ENCODE peak calls at places on chromosome 20, in ten cellular contexts. S is transverse colon, D is testis, X is thyroid gland, L is uterus, P is ovary, C is heart left ventricle, W is spleen, H is stomach, O is suprapubic skin. J is an unnamed sample. For H3K36me3, the result is how much of the 10 kb centered on the place peaks cover.

GRCh38 chr20:3275966-3276365 is 37.0 kb upstream of the SLC4A11 start:
- DNase-seq in H (no peak), P (no peak), O (no peak), S (no peak), X (no peak), D (no peak), C (no peak), W (no peak), L (no peak), J (no peak)

GRCh38 chr20:41081276-41081814 is 52.7 kb downstream of the TOP1 start:
- DNase-seq in P (no peak), X (no peak), S (no peak), D (no peak), W (no peak), O (no peak), H (no peak), C (no peak), L (no peak), J (no peak)

GRCh38 chr20:59787186-59787890 is 146.1 kb downstream of the SYCP2 start:
- DNase-seq in S (no peak), W (no peak), D (no peak), L (no peak), H (peak), O (peak), P (no peak), X (no peak), C (no peak), J (no peak)

GRCh38 chr20:38840053-38840893 is 34.8 kb downstream of the PPP1R16B start:
- DNase-seq in O (no peak), L (peak), C (no peak), H (no peak), W (no peak), S (no peak), D (peak), X (no peak), P (no peak), J (no peak)

GRCh38 chr20:59145926-59146800 is 17.5 kb upstream of the ZNF831 start:
- DNase-seq in P (no peak), D (peak), L (no peak), O (no peak), C (no peak), W (peak), X (no peak), S (no peak), H (no peak), J (no peak)

GRCh38 chr20:6993016-6993415 is 225.5 kb downstream of the BMP2 start:
- DNase-seq in L (no peak), D (no peak), P (no peak), X (no peak), H (no peak), C (no peak), S (no peak), O (no peak), W (no peak), J (no peak)

GRCh38 chr20:19735446-19735845 is 22.6 kb upstream of the RIN2 start:
- DNase-seq in P (peak), C (peak), L (peak), S (peak), W (no peak), D (peak), O (peak), H (peak), X (peak), J (no peak)

GRCh38 chr20:54545959-54546358 is 70.6 kb downstream of the DOK5 start:
- DNase-seq in C (no peak), H (no peak), L (no peak), W (no peak), D (no peak), X (no peak), O (no peak), S (no peak), P (no peak), J (no peak)

GRCh38 chr20:50491926-50492634 is 18.1 kb upstream of the PTPN1 start:
- DNase-seq in W (no peak), H (no peak), P (no peak), X (peak), S (peak), L (no peak), D (no peak), O (no peak), C (no peak), J (peak)

GRCh38 chr20:35985789-35986188 is 17.4 kb downstream of the CNBD2 start:
- DNase-seq in H (no peak), W (no peak), C (no peak), X (no peak), P (no peak), L (no peak), S (no peak), D (no peak), O (no peak), J (no peak)

GRCh38 chr20:8756410-8756809 is 312.5 kb upstream of the PLCB4 start:
- DNase-seq in L (no peak), P (no peak), D (no peak), H (no peak), W (no peak), X (peak), S (no peak), C (no peak), O (no peak), J (peak)

GRCh38 chr20:23508449-23508848 is 17.5 kb downstream of the CST8 start:
- DNase-seq in D (no peak), S (no peak), P (no peak), C (no peak), O (no peak), X (no peak), H (no peak), L (no peak), W (no peak), J (no peak)

GRCh38 chr20:19654906-19655305 is 103.2 kb upstream of the RIN2 start:
- DNase-seq in O (no peak), X (no peak), S (no peak), C (no peak), L (no peak), W (no peak), D (no peak), H (no peak), P (no peak), J (no peak)

GRCh38 chr20:50870572-50871161 is 60.6 kb downstream of the ADNP start:
- DNase-seq in O (no peak), S (no peak), X (peak), D (no peak), H (no peak), L (no peak), W (peak), P (peak), C (no peak), J (no peak)

GRCh38 chr20:24952376-24953203 is 3.5 kb downstream of the CST7 start:
- DNase-seq in O (no peak), L (no peak), S (no peak), D (no peak), X (no peak), H (peak), W (peak), P (no peak), C (no peak), J (no peak)

GRCh38 chr20:9214676-9215075 is 145.8 kb downstream of the PLCB4 start:
- DNase-seq in D (no peak), H (no peak), P (no peak), W (no peak), X (no peak), L (no peak), C (no peak), S (no peak), O (no peak), J (no peak)

GRCh38 chr20:1377984-1378742 is 14.7 kb downstream of the FKBP1A start:
- DNase-seq in O (no peak), X (no peak), W (no peak), C (no peak), S (no peak), H (no peak), D (no peak), P (no peak), L (no peak), J (no peak)

GRCh38 chr20:50172347-50173013 is 18.1 kb upstream of the CEBPB start:
- DNase-seq in W (peak), S (peak), D (peak), X (peak), C (peak), L (peak), O (peak), H (peak), P (peak), J (peak)

GRCh38 chr20:35319206-35320197 is 27.3 kb upstream of the FAM83C start:
- DNase-seq in L (no peak), O (no peak), D (no peak), S (no peak), X (no peak), W (no peak), H (no peak), C (no peak), P (no peak), J (no peak)

GRCh38 chr20:1964061-1964460 is 29.8 kb downstream of the PDYN start:
- DNase-seq in C (no peak), D (no peak), W (no peak), L (no peak), O (no peak), H (no peak), P (no peak), X (no peak), S (no peak), J (no peak)

GRCh38 chr20:58677808-58678207 is 14.8 kb upstream of the NPEPL1 start:
- DNase-seq in D (no peak), L (no peak), P (no peak), C (no peak), O (no peak), H (no peak), W (no peak), S (no peak), X (no peak), J (no peak)

GRCh38 chr20:23988561-23988960 is at the start of gene GGTLC1:
- DNase-seq in S (no peak), D (no peak), O (no peak), H (peak), W (peak), P (no peak), L (no peak), X (peak), C (no peak), J (no peak)

GRCh38 chr20:5871720-5872410 is 78.5 kb downstream of the TRMT6 start:
- DNase-seq in D (no peak), S (no peak), C (no peak), W (no peak), H (no peak), P (no peak), L (no peak), X (no peak), O (no peak), J (no peak)

GRCh38 chr20:62850333-62850974 is 11.2 kb downstream of the TCFL5 start:
- DNase-seq in X (no peak), W (no peak), O (no peak), S (no peak), C (no peak), L (no peak), D (no peak), H (no peak), P (no peak), J (no peak)
- H3K36me3 ChIP-seq in X (under half), W (half or more), O (under half), S (under half), C (under half), L (under half), D (under half), H (under half), P (under half), J (under half)

DNA sequence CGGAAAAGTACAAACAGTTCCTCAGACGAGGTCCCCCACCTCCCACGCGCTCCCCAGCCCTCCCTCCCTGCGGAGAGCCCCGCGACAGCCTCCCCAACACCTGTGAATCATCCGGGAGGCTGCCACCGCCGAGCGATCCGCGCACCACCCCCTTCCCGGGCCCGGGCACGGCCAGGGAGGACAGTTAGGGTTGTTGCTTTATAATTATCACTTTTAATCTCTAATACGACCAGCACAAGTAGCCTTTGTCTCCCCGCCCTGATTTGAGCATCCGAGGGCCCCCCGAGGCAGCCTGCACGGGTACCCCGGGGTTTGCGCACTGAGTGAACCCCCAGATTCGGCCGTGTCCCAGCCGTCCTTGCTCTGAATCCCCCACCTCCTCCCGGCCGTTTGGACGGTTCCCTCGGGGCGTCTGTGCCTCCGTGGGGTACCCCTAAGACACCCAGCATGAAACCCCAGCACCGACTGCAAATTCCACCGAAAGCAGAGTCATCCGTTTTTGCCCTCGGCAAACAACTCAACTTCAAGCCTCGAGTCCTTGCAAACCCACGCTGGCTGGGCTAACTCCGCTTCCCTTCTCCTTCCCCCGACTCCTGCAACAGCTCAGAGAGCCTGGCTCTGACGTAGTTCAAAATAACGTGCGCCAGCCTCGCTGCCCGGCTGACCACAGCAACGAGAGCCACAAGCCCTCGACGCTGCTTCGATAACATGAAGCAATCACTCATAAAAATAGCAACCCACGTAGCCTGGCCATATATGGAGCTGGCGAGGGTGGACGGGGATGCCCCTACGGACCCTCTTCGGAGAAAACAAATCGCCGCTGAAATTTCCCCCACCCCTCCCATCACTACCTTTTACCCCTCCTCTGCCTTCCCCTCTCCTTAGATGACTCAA is 866 bp upstream of the SNAP25 start:
- DNase-seq in L (peak), H (no peak), D (peak), X (peak), S (peak), W (no peak), P (peak), C (no peak), O (no peak), J (peak)
- TF ChIP-seq POLR2A in L (peak), H (no peak), D (no peak), X (no peak), S (no peak), W (no peak), P (peak), C (no peak), O (no peak), J (peak)

GRCh38 chr20:32990426-32990825 is 13.8 kb downstream of the SUN5 start:
- DNase-seq in L (no peak), D (no peak), S (no peak), O (no peak), W (no peak), C (no peak), X (no peak), H (no peak), P (no peak), J (no peak)
- H3K4me3 ChIP-seq in L (no peak), D (no peak), S (no peak), O (no peak), W (no peak), C (no peak), X (no peak), H (no peak), P (no peak), J (no peak)

DNA sequence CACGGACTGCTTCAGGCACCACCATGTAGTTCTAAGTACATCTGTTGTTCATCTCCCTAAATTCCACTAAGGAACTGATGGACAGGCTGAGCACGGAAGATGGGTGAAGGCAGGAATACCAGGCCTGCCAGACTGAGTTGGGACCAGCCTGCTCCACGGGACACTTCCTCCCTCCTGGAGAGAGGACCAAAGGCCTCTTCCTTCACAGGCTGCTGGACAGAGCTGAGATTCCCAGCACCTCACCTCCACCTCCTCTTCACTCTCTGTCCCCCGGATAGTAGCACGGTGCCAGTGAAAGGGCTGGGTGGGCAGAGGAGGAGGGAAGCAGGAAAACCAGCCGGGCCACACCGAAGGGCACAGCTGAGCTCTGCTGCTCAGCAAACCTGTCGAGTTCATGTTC is 22.9 kb upstream of the TCFL5 start:
- DNase-seq in C (no peak), O (no peak), X (no peak), L (no peak), D (no peak), W (no peak), P (no peak), H (no peak), S (no peak), J (no peak)
- H3K36me3 ChIP-seq in C (half or more), O (half or more), X (under half), L (under half), D (under half), W (half or more), P (under half), H (half or more), S (under half), J (under half)

GRCh38 chr20:62138204-62138543 is 5.0 kb downstream of the PSMA7 start:
- DNase-seq in W (no peak), H (no peak), C (no peak), S (no peak), P (no peak), X (no peak), D (no peak), L (no peak), O (no peak), J (no peak)
- TF ChIP-seq POLR2A in W (no peak), H (no peak), C (no peak), S (no peak), P (no peak), X (no peak), D (no peak), L (no peak), O (no peak), J (no peak)

GRCh38 chr20:32385541-32385940 is 27.4 kb downstream of the ASXL1 start:
- DNase-seq in W (no peak), D (no peak), C (no peak), O (no peak), L (no peak), X (no peak), P (no peak), S (no peak), H (no peak), J (no peak)
- H3K4me3 ChIP-seq in W (no peak), D (no peak), C (no peak), O (peak), L (no peak), X (no peak), P (no peak), S (no peak), H (no peak), J (no peak)

GRCh38 chr20:57499676-57500075 is 25.3 kb downstream of the CTCFL start:
- DNase-seq in P (no peak), H (no peak), D (no peak), C (no peak), L (no peak), O (no peak), S (no peak), W (no peak), X (no peak), J (no peak)
- H3K36me3 ChIP-seq in P (under half), H (under half), D (under half), C (under half), L (under half), O (under half), S (under half), W (under half), X (under half), J (under half)

DNA sequence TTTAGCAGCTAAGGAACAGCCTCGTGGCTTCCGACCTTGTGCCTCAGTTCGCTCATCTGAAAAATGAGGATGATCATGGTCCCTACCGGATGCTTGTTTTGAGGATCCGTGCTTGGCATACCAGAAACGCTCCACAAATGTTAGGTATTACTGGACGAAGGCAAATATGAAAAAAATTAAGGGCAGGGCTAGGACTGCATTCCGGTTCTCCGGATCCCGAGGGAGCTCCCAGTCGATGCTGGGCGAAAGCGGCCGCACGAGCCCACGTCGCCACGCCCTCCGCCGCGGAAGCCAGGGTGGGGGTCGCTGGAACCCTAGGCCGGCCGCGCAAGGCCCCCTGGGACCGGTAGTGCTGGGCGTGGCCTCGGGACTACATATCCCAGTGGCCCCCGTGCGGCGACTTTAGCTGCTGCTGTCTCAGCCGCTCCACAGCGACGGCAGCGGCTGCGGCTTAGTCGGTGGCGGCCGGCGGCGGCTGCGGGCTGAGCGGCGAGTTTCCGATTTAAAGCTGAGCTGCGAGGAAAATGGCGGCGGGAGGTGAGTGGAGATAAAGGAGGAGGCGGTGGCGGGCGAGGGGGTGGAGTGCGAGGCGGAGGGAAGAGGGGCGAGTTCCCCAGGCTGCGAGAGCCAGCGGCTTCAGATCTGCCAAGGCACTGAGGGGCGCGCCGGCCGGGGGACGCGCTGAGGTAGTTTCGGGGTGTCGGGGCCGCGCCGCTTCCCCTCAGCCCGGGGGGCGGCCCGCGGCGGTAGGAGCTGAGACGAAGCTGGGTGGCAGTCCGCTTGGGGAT is at the start of gene NCOA3:
- DNase-seq in L (peak), S (peak), H (peak), O (peak), W (peak), X (peak), C (peak), P (peak), D (peak), J (peak)
- TF ChIP-seq POLR2A in L (peak), S (peak), H (peak), O (peak), W (peak), X (peak), C (peak), P (peak), D (peak), J (peak)